ENCODE peak calls at places on chromosomes 4 and X, in seven cellular contexts. H is colonic mucosa, N is psoas muscle, O is H9, V is tibial artery, G is mammary epithelial cell, I is A549. Z is an unnamed sample. For H3K4me1, the result is how much of the 10 kb centered on the place peaks cover.

GRCh38 chr4:52718123-52718522 is 33.1 kb downstream of the ERVMER34-1 start:
- DNase-seq in H (no peak), N (no peak), O (no peak), V (no peak), G (peak), I (no peak), Z (no peak)

GRCh38 chr4:182113774-182114173 is 129.4 kb upstream of the TENM3 start:
- DNase-seq in H (no peak), N (no peak), O (no peak), V (no peak), G (no peak), I (no peak), Z (no peak)

GRCh38 chr4:101155859-101156430 is 191.4 kb downstream of the PPP3CA start:
- DNase-seq in H (no peak), N (no peak), O (no peak), V (no peak), G (no peak), I (no peak), Z (peak)

GRCh38 chr4:143488684-143489083 is 24.8 kb upstream of the SMARCA5 start:
- DNase-seq in H (no peak), N (no peak), O (no peak), V (no peak), G (no peak), I (no peak), Z (peak)

GRCh38 chr4:62415256-62415655 is 1215.1 kb downstream of the ADGRL3 start:
- DNase-seq in H (no peak), N (no peak), O (no peak), V (no peak), G (peak), I (no peak), Z (peak)

GRCh38 chr4:107734120-107734519 is 14.1 kb upstream of the PAPSS1 start:
- DNase-seq in H (no peak), N (no peak), O (peak), V (no peak), G (no peak), I (peak), Z (no peak)

GRCh38 chr4:95549246-95550138 is 719 bp upstream of the UNC5C start:
- DNase-seq in H (peak), N (peak), O (peak), V (no peak), G (peak), I (peak), Z (no peak)

GRCh38 chrX:155143959-155144548 is 72.2 kb upstream of the VBP1 start:
- DNase-seq in H (no peak), N (no peak), O (no peak), V (no peak), G (no peak), I (no peak), Z (no peak)

GRCh38 chrX:103758555-103758954 is 18.1 kb upstream of the PLP1 start:
- DNase-seq in H (no peak), N (no peak), O (no peak), V (no peak), G (no peak), I (no peak), Z (no peak)

GRCh38 chrX:116342903-116343302 is 93.5 kb upstream of the SLC6A14 start:
- DNase-seq in H (no peak), N (no peak), O (no peak), V (no peak), G (no peak), I (no peak), Z (no peak)

GRCh38 chr4:43550981-43551627 is 658.6 kb downstream of the GRXCR1 start:
- DNase-seq in H (no peak), N (no peak), O (no peak), V (peak), G (no peak), I (no peak), Z (no peak)

GRCh38 chrX:100979881-100980607 is 10.5 kb downstream of the ARL13A start:
- DNase-seq in H (no peak), N (no peak), O (no peak), V (no peak), G (peak), I (peak), Z (peak)

GRCh38 chrX:52424658-52425057 is 55.8 kb downstream of the XAGE2 start:
- DNase-seq in H (no peak), N (no peak), O (no peak), V (no peak), G (peak), I (peak), Z (no peak)

GRCh38 chr4:13240066-13240465 is 244.1 kb downstream of the RAB28 start:
- DNase-seq in H (no peak), N (no peak), O (no peak), V (no peak), G (peak), I (no peak), Z (peak)

GRCh38 chr4:567457-568350 is 8.4 kb downstream of the TMEM271 start:
- DNase-seq in H (no peak), N (no peak), O (no peak), V (no peak), G (no peak), I (no peak), Z (no peak)

GRCh38 chrX:1221296-1221845 is 8.9 kb upstream of the CRLF2 start:
- DNase-seq in H (no peak), N (no peak), O (no peak), V (no peak), G (no peak), I (no peak), Z (no peak)

GRCh38 chr4:48194986-48195773 is 61.1 kb upstream of the TXK start:
- DNase-seq in H (no peak), N (no peak), O (no peak), V (no peak), G (peak), I (no peak), Z (no peak)

GRCh38 chr4:22439947-22440346 is 75.9 kb downstream of the ADGRA3 start:
- DNase-seq in H (no peak), N (no peak), O (no peak), V (no peak), G (no peak), I (no peak), Z (no peak)

GRCh38 chr4:5728451-5728850 is 17.4 kb downstream of the EVC start:
- DNase-seq in H (no peak), N (no peak), O (no peak), V (no peak), G (no peak), I (no peak), Z (no peak)

GRCh38 chr4:15149234-15149841 is 147.1 kb downstream of the CPEB2 start:
- DNase-seq in H (no peak), N (no peak), O (no peak), V (no peak), G (no peak), I (no peak), Z (no peak)

GRCh38 chrX:154540897-154541535 is 5.6 kb downstream of the G6PD start:
- DNase-seq in H (no peak), N (no peak), O (no peak), V (no peak), G (peak), I (peak), Z (peak)

GRCh38 chr4:57023104-57023503 is 44.4 kb downstream of the POLR2B start:
- DNase-seq in H (no peak), N (no peak), O (no peak), V (no peak), G (peak), I (no peak), Z (peak)

DNA sequence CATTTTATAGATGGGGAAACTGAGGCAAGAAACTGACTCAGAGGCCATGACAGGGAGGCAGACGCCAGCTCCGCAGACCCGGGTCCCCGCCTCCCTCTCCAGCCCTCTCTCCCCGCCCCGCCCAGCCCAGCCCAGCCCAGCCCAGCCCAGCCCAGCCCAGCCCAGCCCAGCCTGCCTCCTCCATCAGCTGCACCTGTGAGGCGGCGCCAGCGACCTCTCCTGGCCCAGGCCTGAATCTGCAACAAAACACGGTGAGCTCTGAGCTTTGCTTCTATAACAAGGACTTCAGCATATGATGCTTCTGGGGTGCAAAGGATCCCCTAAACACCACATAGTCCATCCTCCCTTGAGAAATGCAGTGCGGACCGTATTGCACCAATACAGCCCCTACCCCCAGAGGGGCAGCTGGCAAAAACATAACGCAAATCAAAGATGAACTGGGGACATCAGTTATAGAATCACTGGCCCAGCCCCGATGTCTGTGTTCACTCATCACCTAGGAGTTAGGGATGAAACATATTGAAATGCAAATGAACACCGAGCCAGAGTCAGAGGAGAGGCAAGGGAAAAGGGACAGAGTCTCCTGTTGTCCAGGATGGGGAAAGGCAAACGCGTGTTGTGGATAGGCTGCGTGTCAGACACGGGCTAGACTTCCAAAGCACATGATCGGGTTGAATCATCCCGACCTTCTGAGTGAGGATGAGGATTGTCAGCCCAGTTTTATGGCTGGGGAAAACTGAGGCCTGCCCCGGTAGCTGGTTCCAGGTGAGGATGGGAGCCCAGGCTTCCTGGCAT is 216.1 kb upstream of the PSAPL1 start:
- DNase-seq in H (no peak), N (no peak), O (peak), V (no peak), G (peak), I (no peak), Z (peak)
- TF ChIP-seq CTCF in H (no peak), N (no peak), O (peak), V (no peak), G (no peak), I (no peak), Z (peak)

DNA sequence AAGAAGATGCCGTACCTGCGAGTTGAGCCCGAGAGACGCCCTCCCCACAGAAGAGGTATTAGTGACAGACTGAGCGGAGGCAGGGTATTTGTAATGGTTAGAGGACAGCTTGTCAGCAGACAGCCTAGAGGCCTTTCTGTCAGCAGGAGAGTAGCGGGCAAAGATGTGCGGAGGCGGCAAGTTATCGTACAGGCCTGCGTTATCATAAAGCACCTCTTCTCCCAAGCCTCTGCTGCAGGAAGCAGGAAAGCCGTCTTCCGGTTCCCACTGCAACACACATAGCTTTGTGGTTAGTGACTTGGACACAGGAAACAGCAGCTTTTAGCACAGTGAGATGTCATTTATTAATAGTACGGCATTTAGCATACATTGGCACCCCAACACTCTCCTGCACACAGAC is 158.3 kb downstream of the AFAP1 start:
- DNase-seq in H (no peak), N (no peak), O (no peak), V (peak), G (no peak), I (no peak), Z (no peak)
- H3K4me1 ChIP-seq in H (under half), N (under half), O (under half), V (under half), G (under half), I (under half), Z (under half)

DNA sequence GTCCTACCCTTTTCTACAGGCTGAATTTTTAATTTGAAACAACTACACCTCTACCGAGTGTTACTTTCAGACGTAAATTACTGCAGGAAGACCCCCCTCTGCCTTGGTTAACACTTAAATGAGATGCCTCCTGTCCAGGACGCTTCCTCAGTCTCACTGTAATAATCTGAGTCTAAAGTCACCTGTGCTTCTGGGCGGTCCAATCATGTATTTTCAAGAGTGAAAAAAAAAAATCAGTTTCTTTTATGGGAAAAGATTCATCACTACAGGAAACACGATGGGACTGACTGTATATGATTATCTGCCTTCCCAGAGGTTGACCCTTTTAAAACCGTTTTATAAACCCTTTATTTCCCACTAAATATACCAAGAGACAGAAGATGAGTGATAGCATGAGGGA is 776 bp downstream of the RBM47 start:
- DNase-seq in H (peak), N (no peak), O (no peak), V (no peak), G (no peak), I (no peak), Z (peak)
- H3K27ac ChIP-seq in H (peak), N (no peak), O (peak), V (no peak), G (peak), I (peak), Z (peak)

GRCh38 chr4:121593760-121594159 is 103.0 kb downstream of the ANXA5 start:
- DNase-seq in H (no peak), N (no peak), O (no peak), V (no peak), G (no peak), I (no peak), Z (no peak)

GRCh38 chr4:121599049-121599448 is 97.7 kb downstream of the ANXA5 start:
- DNase-seq in H (no peak), N (no peak), O (no peak), V (no peak), G (no peak), I (no peak), Z (no peak)

GRCh38 chr4:121597346-121597934 is 99.3 kb downstream of the ANXA5 start:
- DNase-seq in H (no peak), N (no peak), O (no peak), V (no peak), G (peak), I (no peak), Z (peak)

GRCh38 chr4:121594796-121595526 is 101.8 kb downstream of the ANXA5 start:
- DNase-seq in H (no peak), N (no peak), O (no peak), V (no peak), G (peak), I (peak), Z (peak)
- TF ChIP-seq CTCF in H (no peak), N (no peak), O (no peak), V (no peak), G (no peak), I (no peak), Z (no peak)

GRCh38 chr4:25128671-25129070 is 31.6 kb downstream of the SEPSECS start:
- DNase-seq in H (no peak), N (no peak), O (no peak), V (no peak), G (no peak), I (no peak), Z (peak)
- H3K4me1 ChIP-seq in H (under half), N (under half), O (under half), V (under half), G (under half), I (under half), Z (under half)

DNA sequence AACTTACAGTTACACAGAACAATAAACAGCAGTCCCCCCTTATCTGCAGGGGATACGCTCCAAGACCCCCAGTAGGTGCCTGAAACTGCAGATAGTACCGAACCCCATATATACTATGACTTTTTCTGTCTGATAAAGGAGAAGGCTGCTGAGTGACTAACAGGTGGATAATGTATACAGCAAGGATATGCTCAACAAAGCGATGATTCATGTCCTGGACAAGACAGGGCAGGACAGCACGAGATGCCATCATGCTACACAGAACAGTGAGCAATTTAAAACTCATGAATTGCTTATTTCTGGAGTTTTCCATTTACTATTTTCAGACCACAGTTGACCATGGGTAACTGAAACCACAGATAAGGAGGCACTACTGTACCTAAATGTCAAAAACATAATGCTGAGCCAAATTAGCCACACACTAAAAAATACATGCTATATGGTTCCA is 76.1 kb downstream of the MANBA start:
- DNase-seq in H (no peak), N (no peak), O (no peak), V (no peak), G (peak), I (peak), Z (peak)
- H3K27ac ChIP-seq in H (no peak), N (no peak), O (no peak), V (no peak), G (peak), I (peak), Z (peak)

GRCh38 chrX:113059714-113060113 is 219.1 kb upstream of the AMOT start:
- DNase-seq in H (no peak), N (no peak), O (no peak), V (no peak), G (no peak), I (no peak), Z (no peak)
- TF ChIP-seq CTCF in H (no peak), N (no peak), O (no peak), V (no peak), G (no peak), I (no peak), Z (no peak)

GRCh38 chr4:185143596-185143969 is 517 bp downstream of the SLC25A4 start:
- DNase-seq in H (peak), N (peak), O (no peak), V (peak), G (peak), I (peak), Z (no peak)
- H3K4me1 ChIP-seq in H (under half), N (half or more), O (under half), V (under half), G (under half), I (under half), Z (under half)

DNA sequence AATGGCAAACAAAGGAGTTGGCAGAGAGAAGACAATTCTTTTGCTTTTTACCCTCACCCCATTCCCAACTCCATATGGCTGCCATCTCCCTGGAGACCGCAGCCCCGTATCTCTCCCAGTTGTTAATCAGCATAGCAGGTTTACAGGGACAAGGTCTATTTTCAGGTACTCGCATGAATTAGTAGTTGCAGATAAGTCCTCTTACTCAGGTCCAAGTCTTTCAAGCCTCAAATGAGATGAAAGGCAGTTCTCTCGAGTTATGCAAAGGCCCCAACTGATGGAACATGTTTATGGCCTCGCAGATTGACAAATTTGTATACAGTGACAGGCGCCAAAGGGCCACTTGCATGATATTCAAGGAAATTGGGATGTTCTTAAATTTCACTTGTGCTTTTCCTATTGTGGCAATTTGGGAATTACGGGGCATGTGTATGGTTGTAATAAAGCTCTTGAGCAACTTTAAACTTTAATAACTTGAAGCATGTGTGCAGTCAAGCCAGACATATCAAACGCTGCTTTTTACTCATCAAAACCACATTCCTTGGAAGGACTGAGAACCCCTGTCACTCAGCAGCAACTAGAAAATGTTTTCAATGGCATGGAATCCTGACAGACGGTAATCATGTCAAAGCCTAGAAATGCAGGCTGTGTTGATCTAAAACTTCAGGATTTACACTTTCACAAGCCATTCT is 45.1 kb downstream of the KDR start:
- DNase-seq in H (no peak), N (no peak), O (no peak), V (no peak), G (no peak), I (no peak), Z (no peak)
- H3K27ac ChIP-seq in H (no peak), N (peak), O (no peak), V (no peak), G (no peak), I (no peak), Z (no peak)

GRCh38 chr4:159606835-159607234 is 504.0 kb downstream of the RAPGEF2 start:
- DNase-seq in H (no peak), N (no peak), O (no peak), V (no peak), G (peak), I (no peak), Z (no peak)

GRCh38 chr4:159607824-159608223 is 504.9 kb downstream of the RAPGEF2 start:
- DNase-seq in H (no peak), N (no peak), O (no peak), V (no peak), G (peak), I (no peak), Z (peak)

DNA sequence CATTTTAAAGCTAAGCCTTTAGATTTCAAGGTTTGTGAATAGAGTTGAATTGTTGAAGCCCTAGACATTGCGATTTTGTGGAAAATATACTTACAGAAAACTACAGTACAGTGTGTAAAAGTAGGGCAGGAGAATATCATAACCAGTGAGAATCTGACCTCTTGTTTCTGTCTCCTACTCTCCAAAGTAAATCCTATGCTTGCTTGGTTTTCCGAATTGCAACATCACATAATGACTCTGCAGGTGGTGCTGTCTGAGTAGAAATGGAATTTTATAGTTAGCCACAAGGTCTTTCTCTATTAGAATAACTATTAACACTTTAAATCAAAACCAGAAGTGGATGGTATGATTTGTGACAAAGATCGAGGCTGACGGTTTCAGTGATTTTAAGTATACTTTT is 505.6 kb downstream of the RAPGEF2 start:
- DNase-seq in H (no peak), N (no peak), O (no peak), V (no peak), G (peak), I (no peak), Z (peak)
- TF ChIP-seq CTCF in H (no peak), N (no peak), O (no peak), V (no peak), G (peak), I (no peak), Z (no peak)

Z was measured in foreskin keratinocyte.